ENCODE peak calls at places on chromosome 1, in four cellular contexts. One of them, this sample, is unnamed. For H3K9me3, the result is how much of the 10 kb centered on the place peaks cover.

GRCh38 chr1:1081311-1082238 is 7.5 kb upstream of the RNF223 start:
- DNase-seq in cardiac muscle cell: no peak
- DNase-seq in heart right ventricle: no peak
- DNase-seq in A673: no peak
- DNase-seq in this sample: no peak

GRCh38 chr1:94920061-94920460 is 6.8 kb downstream of the CNN3 start:
- DNase-seq in cardiac muscle cell: no peak
- DNase-seq in heart right ventricle: no peak
- DNase-seq in A673: no peak
- DNase-seq in this sample: no peak

GRCh38 chr1:42335809-42336518 is 929 bp upstream of the FOXJ3 start:
- DNase-seq in heart right ventricle: no peak
- DNase-seq in A673: peak
- DNase-seq in cardiac muscle cell: no peak
- DNase-seq in this sample: no peak

GRCh38 chr1:58441699-58442098 is 104.8 kb downstream of the OMA1 start:
- DNase-seq in heart right ventricle: no peak
- DNase-seq in cardiac muscle cell: no peak
- DNase-seq in A673: peak
- DNase-seq in this sample: no peak

GRCh38 chr1:28927442-28928305 is 13.3 kb downstream of the EPB41 start:
- DNase-seq in heart right ventricle: no peak
- DNase-seq in A673: peak
- DNase-seq in cardiac muscle cell: no peak
- DNase-seq in this sample: no peak

GRCh38 chr1:196527941-196528340 is 80.3 kb downstream of the KCNT2 start:
- DNase-seq in cardiac muscle cell: no peak
- DNase-seq in heart right ventricle: no peak
- DNase-seq in A673: no peak
- DNase-seq in this sample: no peak

GRCh38 chr1:54265661-54266060 is 65.7 kb downstream of the MRPL37 start:
- DNase-seq in heart right ventricle: no peak
- DNase-seq in cardiac muscle cell: no peak
- DNase-seq in A673: no peak
- DNase-seq in this sample: no peak

GRCh38 chr1:169041371-169041770 is 65.1 kb upstream of the ATP1B1 start:
- DNase-seq in heart right ventricle: no peak
- DNase-seq in A673: no peak
- DNase-seq in cardiac muscle cell: no peak
- DNase-seq in this sample: no peak

GRCh38 chr1:42658880-42659337 is 686 bp downstream of the PPIH start:
- DNase-seq in A673: no peak
- DNase-seq in heart right ventricle: no peak
- DNase-seq in cardiac muscle cell: peak
- DNase-seq in this sample: peak

DNA sequence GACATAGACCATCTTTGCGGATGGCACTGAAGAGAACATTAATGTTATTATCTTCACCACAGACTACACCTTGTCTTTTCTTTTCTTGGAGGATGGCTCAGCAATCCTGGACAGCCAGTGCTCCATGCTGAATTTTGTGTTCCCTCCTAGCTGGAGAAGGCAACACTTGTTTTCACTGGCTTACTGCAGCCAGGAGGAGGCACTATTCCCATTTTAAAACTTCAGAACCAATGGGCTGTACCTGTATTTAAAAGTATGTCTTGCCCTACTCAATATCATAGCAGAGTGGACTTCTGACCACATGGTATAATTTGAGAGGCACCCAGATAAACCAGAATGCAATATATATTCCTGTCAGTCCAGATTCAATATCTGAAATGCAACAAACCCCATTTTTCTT is 53.3 kb upstream of the POGK start:
- DNase-seq in A673: no peak
- DNase-seq in cardiac muscle cell: no peak
- DNase-seq in heart right ventricle: no peak
- DNase-seq in this sample: no peak
- TF ChIP-seq CTCF in A673: peak
- TF ChIP-seq CTCF in cardiac muscle cell: no peak
- TF ChIP-seq CTCF in heart right ventricle: peak
- TF ChIP-seq CTCF in this sample: no peak

DNA sequence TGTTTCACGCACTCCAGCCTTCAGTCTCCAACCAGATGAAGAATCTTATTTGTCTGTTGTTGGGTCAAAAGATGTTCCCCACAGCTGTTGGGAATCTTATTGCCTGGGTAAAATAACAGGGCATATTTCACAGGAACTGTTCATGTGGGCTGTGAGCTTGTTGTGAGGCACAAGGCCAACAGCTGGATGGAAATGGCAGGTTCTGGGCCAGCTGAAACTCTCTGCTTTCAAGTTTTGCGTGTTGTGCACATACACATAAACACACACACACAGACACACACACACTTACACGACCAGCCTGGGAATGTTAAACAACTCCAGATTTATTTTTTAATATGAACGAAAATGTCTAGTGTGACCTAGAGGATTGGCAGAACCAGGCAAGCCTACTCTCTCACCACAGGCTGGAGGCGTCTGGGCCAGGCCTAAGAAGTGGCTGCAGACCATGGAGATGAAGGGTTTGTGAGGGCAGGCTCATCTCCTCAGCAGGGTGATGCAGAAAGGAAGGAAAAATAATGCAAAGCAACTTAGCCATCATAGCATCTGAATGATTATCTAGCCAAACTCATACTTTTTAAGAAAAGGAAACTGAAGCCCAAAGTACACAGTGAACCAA is 357.0 kb downstream of the TTLL7 start:
- DNase-seq in A673: no peak
- DNase-seq in cardiac muscle cell: no peak
- DNase-seq in heart right ventricle: peak
- DNase-seq in this sample: no peak
- H3K9me3 ChIP-seq in A673: under half
- H3K9me3 ChIP-seq in cardiac muscle cell: under half
- H3K9me3 ChIP-seq in heart right ventricle: under half
- H3K9me3 ChIP-seq in this sample: under half

DNA sequence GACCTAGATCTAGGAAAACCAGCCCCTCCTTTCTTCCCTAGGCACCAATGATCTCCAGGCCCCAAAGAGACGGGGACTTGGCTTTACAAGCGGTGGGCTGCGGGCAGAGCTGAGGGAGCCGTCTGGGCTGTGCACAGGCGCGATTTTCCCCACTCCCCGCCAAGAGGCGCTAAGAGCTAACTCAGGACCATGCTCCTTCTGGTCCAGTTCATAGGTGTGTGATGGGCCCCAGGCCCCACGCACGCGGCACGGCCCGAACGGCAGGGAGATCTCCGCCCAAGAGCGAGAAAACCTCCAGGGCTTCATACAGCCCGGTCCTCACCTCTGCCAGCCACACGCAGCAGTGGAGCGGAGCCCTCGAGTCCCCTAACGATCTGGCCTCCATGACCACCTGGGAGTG is 7.5 kb upstream of the GPR153 start:
- DNase-seq in A673: no peak
- DNase-seq in cardiac muscle cell: peak
- DNase-seq in heart right ventricle: no peak
- DNase-seq in this sample: no peak
- TF ChIP-seq CTCF in A673: no peak
- TF ChIP-seq CTCF in cardiac muscle cell: peak
- TF ChIP-seq CTCF in heart right ventricle: no peak
- TF ChIP-seq CTCF in this sample: no peak

GRCh38 chr1:246978785-246979184 is 29.1 kb downstream of the ZNF695 start:
- DNase-seq in heart right ventricle: no peak
- DNase-seq in cardiac muscle cell: no peak
- DNase-seq in A673: no peak
- DNase-seq in this sample: no peak

DNA sequence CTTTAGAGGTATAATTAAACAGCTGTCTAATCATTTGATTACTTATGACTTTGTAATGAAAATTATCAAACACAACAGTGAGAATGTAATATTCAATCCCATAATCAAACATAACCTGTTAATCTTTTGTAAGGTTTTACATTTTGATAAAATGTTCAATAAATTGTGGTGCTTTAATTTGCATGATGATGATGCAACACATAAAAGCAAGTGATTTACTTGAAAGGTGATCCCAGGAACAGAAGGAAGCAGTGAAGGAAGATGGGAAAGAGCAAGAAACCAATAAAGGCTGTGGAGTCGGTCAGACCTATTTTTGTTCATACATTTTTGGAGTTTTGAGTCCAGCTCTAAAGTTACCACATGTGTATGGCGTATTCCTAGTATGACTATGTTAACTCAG is 29.6 kb downstream of the ZNF695 start:
- DNase-seq in A673: no peak
- DNase-seq in heart right ventricle: no peak
- DNase-seq in cardiac muscle cell: no peak
- DNase-seq in this sample: no peak
- H3K9me3 ChIP-seq in A673: under half
- H3K9me3 ChIP-seq in heart right ventricle: under half
- H3K9me3 ChIP-seq in cardiac muscle cell: under half
- H3K9me3 ChIP-seq in this sample: half or more

This sample was measured in mucosa of descending colon.